ENCODE peak calls at places on chromosomes 3 and 15, in seven cellular contexts. K, Z, X, E, G, P and C are unnamed samples.
A peak's percentile ranks its signal among the peaks of the same experiment; 100 is the strongest.

GRCh38 chr3:124934577-124934976 is at the start of gene MUC13:
- DNase-seq in K (no peak), Z (no peak), X (no peak), E (no peak), G (no peak), P (no peak), C (no peak)

GRCh38 chr3:138078096-138078495 is 37.3 kb downstream of the DZIP1L start:
- DNase-seq in K (no peak), Z (no peak), X (peak; percentile 72), E (no peak), G (no peak), P (no peak), C (no peak)

GRCh38 chr15:47386459-47386858 is 330.8 kb upstream of the SEMA6D start:
- DNase-seq in K (no peak), Z (no peak), X (no peak), E (no peak), G (no peak), P (no peak), C (no peak)

GRCh38 chr3:42489116-42489936 is 13.1 kb upstream of the VIPR1 start:
- DNase-seq in K (no peak), Z (no peak), X (no peak), E (no peak), G (no peak), P (peak; percentile 19), C (no peak)

GRCh38 chr15:40463279-40463678 is 7.5 kb upstream of the CHST14 start:
- DNase-seq in K (no peak), Z (no peak), X (no peak), E (no peak), G (no peak), P (no peak), C (no peak)

GRCh38 chr3:127197300-127198150 is 4.6 kb downstream of the PRR23E start:
- DNase-seq in K (no peak), Z (no peak), X (no peak), E (no peak), G (no peak), P (peak; percentile 41), C (no peak)

GRCh38 chr3:133491481-133492059 is 81.9 kb upstream of the CDV3 start:
- DNase-seq in K (no peak), Z (no peak), X (no peak), E (no peak), G (no peak), P (no peak), C (no peak)

GRCh38 chr15:42392309-42393024 is 33.2 kb downstream of the CAPN3 start:
- DNase-seq in K (no peak), Z (no peak), X (no peak), E (no peak), G (peak; percentile 30), P (no peak), C (no peak)

GRCh38 chr3:179330438-179330837 is 7.6 kb downstream of the ZNF639 start:
- DNase-seq in K (no peak), Z (no peak), X (peak; percentile 26), E (peak; percentile 24), G (no peak), P (no peak), C (no peak)

GRCh38 chr15:78680416-78681068 is 39.5 kb upstream of the CHRNB4 start:
- DNase-seq in K (no peak), Z (no peak), X (no peak), E (no peak), G (no peak), P (no peak), C (no peak)

GRCh38 chr15:53910236-53910849 is 67.9 kb upstream of the UNC13C start:
- DNase-seq in K (no peak), Z (no peak), X (no peak), E (no peak), G (peak; percentile 15), P (no peak), C (no peak)

GRCh38 chr3:110318108-110318507 is 753.5 kb upstream of the NECTIN3 start:
- DNase-seq in K (no peak), Z (no peak), X (peak; percentile 43), E (no peak), G (no peak), P (no peak), C (no peak)

GRCh38 chr3:128072454-128073184 is 20.4 kb downstream of the SEC61A1 start:
- DNase-seq in K (no peak), Z (no peak), X (no peak), E (no peak), G (peak; percentile 59), P (no peak), C (no peak)

DNA sequence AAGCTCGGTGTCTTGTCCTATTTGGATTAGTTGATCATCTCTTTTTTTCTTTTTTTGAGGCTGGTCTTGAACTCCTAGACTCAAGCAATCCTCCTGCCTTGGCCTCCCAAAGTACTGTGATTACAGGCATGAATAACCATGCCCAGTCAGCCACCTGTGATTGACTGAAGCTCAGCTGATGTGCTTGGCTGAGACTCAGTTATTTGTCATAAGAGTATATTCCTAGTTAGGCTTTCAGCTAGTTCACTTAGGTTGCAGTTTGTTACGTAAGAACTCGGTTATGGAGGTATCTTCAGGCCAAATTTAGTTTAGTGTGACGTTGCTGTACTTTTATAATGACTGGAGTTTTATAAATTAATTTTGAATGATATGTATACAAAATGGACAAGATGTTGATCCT is 365.0 kb downstream of the SV2B start:
- DNase-seq in K (no peak), Z (no peak), X (no peak), E (no peak), G (no peak), P (no peak), C (no peak)
- H2BK5ac ChIP-seq in K (no peak overlapping the region), Z (no peak overlapping the region), X (no peak overlapping the region), E (no peak overlapping the region), G (no peak overlapping the region), P (no peak overlapping the region), C (no peak overlapping the region)

DNA sequence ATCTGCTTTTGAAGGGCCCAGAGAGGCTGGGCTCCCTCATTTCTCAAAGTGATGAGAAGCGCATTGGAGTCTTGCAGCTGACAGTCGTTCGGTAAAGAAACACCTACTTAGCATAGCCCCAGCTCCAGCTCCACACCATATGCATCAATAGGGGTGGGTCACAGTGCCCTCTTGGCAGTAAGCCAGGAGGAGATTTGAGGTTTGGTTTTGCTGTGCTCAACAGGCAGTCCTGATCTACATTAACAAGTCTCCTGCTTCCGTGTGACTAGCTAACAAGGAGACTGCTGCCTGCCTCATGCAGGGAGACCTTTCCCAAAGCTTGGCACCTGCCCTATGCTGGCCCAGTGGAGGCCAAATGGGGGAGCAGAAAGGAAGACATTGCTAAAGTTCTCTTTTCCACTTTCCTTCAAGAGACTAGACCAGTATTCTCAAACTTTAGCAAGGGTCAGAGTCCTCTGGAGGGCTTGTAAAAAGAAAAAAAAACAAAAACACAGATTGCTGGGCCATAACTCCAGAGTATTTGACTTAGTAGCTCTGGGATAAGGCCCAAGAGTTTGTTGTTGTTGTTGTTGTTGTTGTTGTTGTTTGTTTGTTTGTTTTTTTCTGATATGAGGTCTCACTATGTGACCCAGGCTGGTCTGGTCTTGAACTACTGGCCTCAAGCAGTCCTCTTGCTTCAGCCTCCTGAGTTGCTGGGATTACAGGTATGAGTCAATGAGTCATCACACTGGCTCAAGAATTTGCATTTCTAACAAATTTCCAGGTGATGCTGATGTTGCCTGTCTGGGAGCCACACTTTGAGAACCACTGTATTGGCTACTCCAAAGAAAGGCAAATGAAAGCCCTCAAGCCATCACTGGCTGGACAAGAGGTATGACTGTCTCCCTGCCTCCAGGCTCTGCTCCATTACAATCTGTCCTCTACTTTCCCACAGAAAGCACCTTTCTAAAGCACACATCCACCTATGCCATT is 294.9 kb downstream of the RORA start:
- DNase-seq in K (no peak), Z (no peak), X (peak; percentile 11), E (no peak), G (peak; percentile 24), P (no peak), C (peak; percentile 43)
- H4K8ac ChIP-seq in K (no peak overlapping the region), Z (no peak overlapping the region), X (no peak overlapping the region), E (no peak overlapping the region), G (no peak overlapping the region), P (no peak overlapping the region), C (no peak overlapping the region)

GRCh38 chr15:101266787-101267186 is 10.5 kb downstream of the SELENOS start:
- DNase-seq in K (no peak), Z (no peak), X (no peak), E (no peak), G (no peak), P (no peak), C (no peak)

GRCh38 chr15:101269479-101270223 is 7.6 kb downstream of the SELENOS start:
- DNase-seq in K (no peak), Z (no peak), X (no peak), E (no peak), G (no peak), P (peak; percentile 58), C (peak; percentile 58)

GRCh38 chr15:101264911-101265641 is 12.2 kb downstream of the SELENOS start:
- DNase-seq in K (no peak), Z (no peak), X (no peak), E (no peak), G (no peak), P (no peak), C (no peak)

GRCh38 chr15:101266034-101266433 is 11.3 kb downstream of the SELENOS start:
- DNase-seq in K (no peak), Z (no peak), X (peak; percentile 80), E (no peak), G (no peak), P (no peak), C (no peak)

DNA sequence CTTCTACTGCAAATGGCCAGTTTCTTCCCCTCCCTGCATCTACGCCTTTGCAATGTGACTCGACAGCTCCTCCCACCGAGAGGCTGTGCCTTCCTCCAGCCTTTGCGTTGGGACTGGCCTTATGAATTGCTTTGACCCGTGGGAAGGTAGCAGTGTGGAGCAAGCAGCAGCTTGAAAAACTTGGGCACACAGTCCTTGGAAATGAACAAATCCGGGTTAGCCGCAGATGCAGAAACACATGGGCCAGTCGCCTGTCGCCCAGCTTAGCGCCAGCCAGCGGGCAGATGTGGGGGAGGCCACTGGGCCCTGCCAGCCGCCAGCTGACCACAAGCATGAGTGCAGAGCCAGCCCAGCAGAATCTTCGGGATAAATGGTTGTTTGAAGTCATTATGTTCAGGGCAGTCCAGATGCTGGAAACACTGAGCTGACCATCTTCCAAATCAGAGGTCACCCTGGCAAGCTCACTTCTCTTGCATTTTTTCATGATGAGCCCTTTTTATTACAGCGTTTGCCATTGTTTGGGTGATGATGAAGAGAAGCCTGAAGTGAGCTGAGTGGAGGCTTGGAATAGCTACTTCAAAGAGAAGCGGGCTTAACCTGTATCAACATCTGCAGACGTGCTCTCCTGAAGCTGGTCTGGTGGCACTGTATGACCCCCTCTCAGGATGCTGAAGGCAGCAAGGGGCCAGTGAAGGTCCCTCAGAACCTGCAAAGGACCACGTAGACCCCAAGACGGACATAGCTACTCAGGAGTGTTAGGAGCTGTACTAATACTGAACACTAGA is 9.8 kb downstream of the SELENOS start:
- DNase-seq in K (no peak), Z (no peak), X (peak; percentile 91), E (peak; percentile 42), G (no peak), P (peak; percentile 66), C (peak; percentile 62)
- H2BK5ac ChIP-seq in K (no peak overlapping the region), Z (no peak overlapping the region), X (peak overlapping the region; percentile 3), E (no peak overlapping the region), G (no peak overlapping the region), P (no peak overlapping the region), C (no peak overlapping the region)

DNA sequence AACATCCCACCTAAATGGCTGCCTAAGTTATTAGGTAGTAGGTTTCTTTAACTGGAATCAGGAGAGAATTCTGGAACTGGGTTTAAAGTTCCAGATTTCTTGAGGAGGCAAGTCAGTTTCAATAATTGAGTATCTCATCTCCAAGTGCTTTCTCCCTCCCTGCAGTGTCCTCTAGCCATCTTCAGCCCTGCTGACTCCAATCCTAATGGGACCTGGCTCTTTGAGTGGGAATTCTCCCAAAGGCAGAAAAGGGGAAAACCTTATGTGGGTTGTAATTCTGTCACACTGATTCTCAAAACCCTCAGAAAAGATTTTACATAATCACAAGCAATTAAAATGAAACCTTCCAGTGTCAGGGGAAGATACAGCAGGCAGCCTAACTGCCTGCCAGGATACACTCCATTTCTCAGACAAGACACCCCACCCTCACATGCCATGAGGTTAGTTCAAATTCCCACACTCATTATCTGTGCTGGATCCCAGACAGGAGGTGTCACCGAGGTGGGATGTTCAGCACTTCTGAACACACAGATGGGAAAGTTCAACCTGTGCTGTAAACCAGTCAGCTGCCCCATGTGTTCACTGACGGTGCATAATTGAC is 121.5 kb downstream of the RFTN1 start:
- DNase-seq in K (no peak), Z (no peak), X (no peak), E (no peak), G (no peak), P (no peak), C (no peak)
- H4K8ac ChIP-seq in K (no peak overlapping the region), Z (no peak overlapping the region), X (peak overlapping the region; percentile 43), E (no peak overlapping the region), G (no peak overlapping the region), P (no peak overlapping the region), C (no peak overlapping the region)